ENCODE peak calls at places on chromosomes 3 and 15, in four cellular contexts. One of them, this sample, is unnamed.

GRCh38 chr3:133655731-133656130 is 6.0 kb downstream of the TOPBP1 start:
- DNase-seq in CD4-positive, alpha-beta memory T cell: no peak
- DNase-seq in heart right ventricle: no peak
- DNase-seq in spleen: no peak
- DNase-seq in this sample: no peak

GRCh38 chr3:49747792-49748480 is 24.2 kb upstream of the GMPPB start:
- DNase-seq in spleen: no peak
- DNase-seq in CD4-positive, alpha-beta memory T cell: no peak
- DNase-seq in heart right ventricle: no peak
- DNase-seq in this sample: no peak

GRCh38 chr3:59880717-59881116 is 830.9 kb upstream of the CFAP20DC start:
- DNase-seq in heart right ventricle: no peak
- DNase-seq in CD4-positive, alpha-beta memory T cell: no peak
- DNase-seq in spleen: no peak
- DNase-seq in this sample: no peak

GRCh38 chr15:60840306-60840702 is 361.4 kb upstream of the ICE2 start:
- DNase-seq in heart right ventricle: no peak
- DNase-seq in spleen: no peak
- DNase-seq in CD4-positive, alpha-beta memory T cell: no peak
- DNase-seq in this sample: no peak

GRCh38 chr15:93308026-93308670 is 219.1 kb upstream of the RGMA start:
- DNase-seq in heart right ventricle: no peak
- DNase-seq in CD4-positive, alpha-beta memory T cell: no peak
- DNase-seq in spleen: no peak
- DNase-seq in this sample: no peak

GRCh38 chr15:72306211-72306785 is 13.7 kb downstream of the CELF6 start:
- DNase-seq in spleen: no peak
- DNase-seq in heart right ventricle: no peak
- DNase-seq in CD4-positive, alpha-beta memory T cell: peak; percentile 81
- DNase-seq in this sample: no peak

GRCh38 chr3:21672303-21672702 is 78.7 kb downstream of the ZNF385D start:
- DNase-seq in CD4-positive, alpha-beta memory T cell: no peak
- DNase-seq in heart right ventricle: no peak
- DNase-seq in spleen: no peak
- DNase-seq in this sample: no peak

GRCh38 chr3:72337480-72337855 is 510.8 kb downstream of the SHQ1 start:
- DNase-seq in heart right ventricle: no peak
- DNase-seq in CD4-positive, alpha-beta memory T cell: no peak
- DNase-seq in spleen: no peak
- DNase-seq in this sample: no peak

GRCh38 chr3:71680588-71680987 is 44.6 kb downstream of the EIF4E3 start:
- DNase-seq in CD4-positive, alpha-beta memory T cell: no peak
- DNase-seq in spleen: no peak
- DNase-seq in heart right ventricle: no peak
- DNase-seq in this sample: no peak

GRCh38 chr3:15064835-15065549 is at the start of gene MRPS25:
- DNase-seq in heart right ventricle: peak; percentile 90
- DNase-seq in CD4-positive, alpha-beta memory T cell: peak; percentile 90
- DNase-seq in spleen: peak; percentile 98
- DNase-seq in this sample: peak; percentile 96

GRCh38 chr15:48869966-48870365 is 8.0 kb upstream of the EID1 start:
- DNase-seq in heart right ventricle: no peak
- DNase-seq in CD4-positive, alpha-beta memory T cell: no peak
- DNase-seq in spleen: no peak
- DNase-seq in this sample: no peak

GRCh38 chr3:50302095-50303037 is 1.0 kb downstream of the HYAL1 start:
- DNase-seq in spleen: peak; percentile 79
- DNase-seq in CD4-positive, alpha-beta memory T cell: no peak
- DNase-seq in heart right ventricle: no peak
- DNase-seq in this sample: no peak

GRCh38 chr15:31442203-31443090 is 115.8 kb downstream of the KLF13 start:
- DNase-seq in CD4-positive, alpha-beta memory T cell: no peak
- DNase-seq in heart right ventricle: peak; percentile 35
- DNase-seq in spleen: no peak
- DNase-seq in this sample: no peak

GRCh38 chr3:189282751-189283150 is 111.0 kb downstream of the TPRG1 start:
- DNase-seq in heart right ventricle: no peak
- DNase-seq in spleen: no peak
- DNase-seq in CD4-positive, alpha-beta memory T cell: no peak
- DNase-seq in this sample: no peak

GRCh38 chr15:49674370-49674769 is 53.5 kb downstream of the DTWD1 start:
- DNase-seq in spleen: no peak
- DNase-seq in heart right ventricle: no peak
- DNase-seq in CD4-positive, alpha-beta memory T cell: no peak
- DNase-seq in this sample: no peak

GRCh38 chr3:16183601-16184270 is 9.3 kb downstream of the GALNT15 start:
- DNase-seq in spleen: no peak
- DNase-seq in heart right ventricle: no peak
- DNase-seq in CD4-positive, alpha-beta memory T cell: no peak
- DNase-seq in this sample: no peak

GRCh38 chr3:15211934-15212333 is 5.9 kb downstream of the CAPN7 start:
- DNase-seq in CD4-positive, alpha-beta memory T cell: no peak
- DNase-seq in heart right ventricle: no peak
- DNase-seq in spleen: no peak
- DNase-seq in this sample: no peak

GRCh38 chr15:93985173-93985572 is 246.2 kb upstream of the MCTP2 start:
- DNase-seq in CD4-positive, alpha-beta memory T cell: no peak
- DNase-seq in spleen: no peak
- DNase-seq in heart right ventricle: no peak
- DNase-seq in this sample: no peak

GRCh38 chr3:196339493-196340254 is 1.5 kb upstream of the TM4SF19 start:
- DNase-seq in spleen: no peak
- DNase-seq in heart right ventricle: no peak
- DNase-seq in CD4-positive, alpha-beta memory T cell: no peak
- DNase-seq in this sample: no peak

GRCh38 chr3:11591401-11592266 is 52.1 kb downstream of the VGLL4 start:
- DNase-seq in heart right ventricle: peak; percentile 52
- DNase-seq in CD4-positive, alpha-beta memory T cell: no peak
- DNase-seq in spleen: no peak
- DNase-seq in this sample: no peak

GRCh38 chr15:88315221-88315878 is 58.8 kb upstream of the NTRK3 start:
- DNase-seq in CD4-positive, alpha-beta memory T cell: no peak
- DNase-seq in spleen: no peak
- DNase-seq in heart right ventricle: no peak
- DNase-seq in this sample: no peak

GRCh38 chr3:128933213-128933921 is 53.9 kb downstream of the ACAD9 start:
- DNase-seq in spleen: no peak
- DNase-seq in CD4-positive, alpha-beta memory T cell: no peak
- DNase-seq in heart right ventricle: no peak
- DNase-seq in this sample: no peak

GRCh38 chr15:33132722-33133345 is 61.7 kb downstream of the FMN1 start:
- DNase-seq in spleen: no peak
- DNase-seq in CD4-positive, alpha-beta memory T cell: peak; percentile 35
- DNase-seq in heart right ventricle: no peak
- DNase-seq in this sample: no peak

GRCh38 chr3:196670335-196670734 is 30.8 kb downstream of the NRROS start:
- DNase-seq in CD4-positive, alpha-beta memory T cell: no peak
- DNase-seq in heart right ventricle: no peak
- DNase-seq in spleen: peak; percentile 77
- DNase-seq in this sample: no peak

GRCh38 chr3:18716821-18717220 is 291.7 kb upstream of the SATB1 start:
- DNase-seq in spleen: no peak
- DNase-seq in CD4-positive, alpha-beta memory T cell: no peak
- DNase-seq in heart right ventricle: no peak
- DNase-seq in this sample: no peak

GRCh38 chr3:64554086-64554920 is 133.5 kb downstream of the ADAMTS9 start:
- DNase-seq in heart right ventricle: no peak
- DNase-seq in spleen: no peak
- DNase-seq in CD4-positive, alpha-beta memory T cell: no peak
- DNase-seq in this sample: no peak

GRCh38 chr15:20349774-20350498 is 191.7 kb downstream of the GOLGA6L6 start:
- DNase-seq in spleen: peak; percentile 84
- DNase-seq in CD4-positive, alpha-beta memory T cell: no peak
- DNase-seq in heart right ventricle: no peak
- DNase-seq in this sample: peak; percentile 59

GRCh38 chr15:81221449-81221848 is 24.8 kb downstream of the IL16 start:
- DNase-seq in spleen: no peak
- DNase-seq in heart right ventricle: peak; percentile 23
- DNase-seq in CD4-positive, alpha-beta memory T cell: no peak
- DNase-seq in this sample: peak; percentile 38

GRCh38 chr3:9214599-9214998 is 34.8 kb downstream of the SRGAP3 start:
- DNase-seq in CD4-positive, alpha-beta memory T cell: no peak
- DNase-seq in spleen: no peak
- DNase-seq in heart right ventricle: no peak
- DNase-seq in this sample: no peak

GRCh38 chr3:191889781-191890180 is 428.8 kb downstream of the PYDC2 start:
- DNase-seq in CD4-positive, alpha-beta memory T cell: no peak
- DNase-seq in spleen: no peak
- DNase-seq in heart right ventricle: no peak
- DNase-seq in this sample: no peak

GRCh38 chr3:550481-550880 is 353.9 kb downstream of the CHL1 start:
- DNase-seq in CD4-positive, alpha-beta memory T cell: no peak
- DNase-seq in spleen: no peak
- DNase-seq in heart right ventricle: no peak
- DNase-seq in this sample: no peak

GRCh38 chr15:87998658-87999057 is 257.9 kb downstream of the NTRK3 start:
- DNase-seq in heart right ventricle: no peak
- DNase-seq in spleen: no peak
- DNase-seq in CD4-positive, alpha-beta memory T cell: no peak
- DNase-seq in this sample: no peak

GRCh38 chr3:172824229-172824628 is 73.7 kb downstream of the ECT2 start:
- DNase-seq in spleen: no peak
- DNase-seq in heart right ventricle: no peak
- DNase-seq in CD4-positive, alpha-beta memory T cell: no peak
- DNase-seq in this sample: no peak

GRCh38 chr3:186180891-186181471 is 72.1 kb upstream of the ETV5 start:
- DNase-seq in CD4-positive, alpha-beta memory T cell: no peak
- DNase-seq in heart right ventricle: no peak
- DNase-seq in spleen: no peak
- DNase-seq in this sample: no peak

GRCh38 chr3:16307832-16308531 is 43.0 kb downstream of the OXNAD1 start:
- DNase-seq in spleen: no peak
- DNase-seq in heart right ventricle: no peak
- DNase-seq in CD4-positive, alpha-beta memory T cell: no peak
- DNase-seq in this sample: no peak

GRCh38 chr3:70999730-71000129 is 583.8 kb downstream of the FOXP1 start:
- DNase-seq in spleen: no peak
- DNase-seq in CD4-positive, alpha-beta memory T cell: no peak
- DNase-seq in heart right ventricle: no peak
- DNase-seq in this sample: no peak

GRCh38 chr15:90496791-90497190 is 32.9 kb upstream of the CRTC3 start:
- DNase-seq in spleen: no peak
- DNase-seq in CD4-positive, alpha-beta memory T cell: no peak
- DNase-seq in heart right ventricle: no peak
- DNase-seq in this sample: no peak

GRCh38 chr3:126937533-126938432 is 45.1 kb upstream of the PLXNA1 start:
- DNase-seq in spleen: peak; percentile 57
- DNase-seq in CD4-positive, alpha-beta memory T cell: no peak
- DNase-seq in heart right ventricle: no peak
- DNase-seq in this sample: no peak

GRCh38 chr3:101065962-101066361 is 72.7 kb upstream of the ABI3BP start:
- DNase-seq in spleen: no peak
- DNase-seq in heart right ventricle: no peak
- DNase-seq in CD4-positive, alpha-beta memory T cell: no peak
- DNase-seq in this sample: no peak

GRCh38 chr15:68650901-68651709 is 72.3 kb downstream of the CORO2B start:
- DNase-seq in spleen: peak; percentile 88
- DNase-seq in CD4-positive, alpha-beta memory T cell: peak; percentile 7
- DNase-seq in heart right ventricle: peak; percentile 73
- DNase-seq in this sample: peak; percentile 73
- H3K4me3 ChIP-seq in spleen: no peak overlapping the region
- H3K4me3 ChIP-seq in CD4-positive, alpha-beta memory T cell: no peak overlapping the region
- H3K4me3 ChIP-seq in heart right ventricle: no peak overlapping the region
- H3K4me3 ChIP-seq in this sample: no peak overlapping the region

DNA sequence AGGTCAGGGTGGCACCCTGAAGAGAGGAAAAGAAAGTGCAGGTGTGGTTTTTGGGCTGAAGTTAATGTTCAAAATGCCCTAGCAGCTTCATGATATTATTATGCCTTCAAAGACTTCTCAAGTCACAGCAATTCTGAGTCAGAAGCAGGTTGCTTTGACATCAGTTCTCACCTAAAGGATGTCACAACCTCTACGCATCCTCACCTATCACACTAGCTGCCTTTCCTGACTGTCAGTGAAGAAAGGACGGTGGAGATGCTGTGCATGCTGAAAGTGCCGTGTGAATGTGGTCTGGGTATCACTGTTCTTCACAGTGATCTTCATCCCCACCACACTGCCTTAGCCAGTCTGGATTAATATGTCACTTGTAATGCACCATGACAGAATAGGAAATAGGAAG is 49.6 kb downstream of the NPTN start:
- DNase-seq in spleen: no peak
- DNase-seq in heart right ventricle: no peak
- DNase-seq in CD4-positive, alpha-beta memory T cell: no peak
- DNase-seq in this sample: no peak
- H3K36me3 ChIP-seq in spleen: peaks cover 95% of the 10 kb centered on the region
- H3K36me3 ChIP-seq in heart right ventricle: no peaks in the 10 kb centered on the region
- H3K36me3 ChIP-seq in CD4-positive, alpha-beta memory T cell: peaks cover 49% of the 10 kb centered on the region
- H3K36me3 ChIP-seq in this sample: peaks cover 90% of the 10 kb centered on the region

DNA sequence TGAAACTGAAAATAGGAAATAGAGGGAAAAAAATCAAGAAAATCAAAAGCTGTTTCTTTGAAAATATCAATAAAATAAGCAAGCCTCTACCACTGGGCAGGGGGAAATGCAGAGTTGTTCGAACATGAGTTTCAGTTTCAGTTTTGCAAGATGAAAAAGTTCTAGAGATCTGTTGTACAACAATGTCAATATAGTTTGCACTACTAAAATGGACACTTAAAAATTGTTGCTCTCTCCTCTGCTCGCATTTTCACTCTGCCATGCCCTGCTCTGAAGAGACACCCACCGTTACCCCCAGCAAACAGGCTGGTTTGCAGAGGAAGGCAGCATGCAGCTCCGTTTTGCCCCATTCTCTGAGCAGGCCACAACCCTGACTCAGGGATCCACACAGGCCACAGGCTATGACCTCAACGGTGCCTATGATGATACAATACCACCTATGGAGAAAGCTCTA is 64.5 kb downstream of the ZNF148 start:
- DNase-seq in heart right ventricle: no peak
- DNase-seq in spleen: no peak
- DNase-seq in CD4-positive, alpha-beta memory T cell: peak; percentile 54
- DNase-seq in this sample: no peak
- H3K4me3 ChIP-seq in heart right ventricle: peak overlapping the region; percentile 34
- H3K4me3 ChIP-seq in spleen: peak overlapping the region; percentile 15
- H3K4me3 ChIP-seq in CD4-positive, alpha-beta memory T cell: peak overlapping the region; percentile 60
- H3K4me3 ChIP-seq in this sample: peak overlapping the region; percentile 33

GRCh38 chr15:56098230-56098899 is 105.0 kb upstream of the NEDD4 start:
- DNase-seq in heart right ventricle: no peak
- DNase-seq in spleen: no peak
- DNase-seq in CD4-positive, alpha-beta memory T cell: no peak
- DNase-seq in this sample: no peak
- H3K36me3 ChIP-seq in heart right ventricle: no peaks in the 10 kb centered on the region
- H3K36me3 ChIP-seq in spleen: peaks cover 94% of the 10 kb centered on the region
- H3K36me3 ChIP-seq in CD4-positive, alpha-beta memory T cell: peaks cover 31% of the 10 kb centered on the region
- H3K36me3 ChIP-seq in this sample: peaks cover 14% of the 10 kb centered on the region